ENCODE peak calls at places on chromosome 5, in four cellular contexts. One of them, this sample, is unnamed.

GRCh38 chr5:157479166-157479565 is 19.2 kb downstream of the NIPAL4 start:
- DNase-seq in K562: no peak
- DNase-seq in HepG2: no peak
- DNase-seq in WTC11: no peak
- DNase-seq in this sample: no peak

GRCh38 chr5:29930316-29930715 is 1263.2 kb upstream of the CDH6 start:
- DNase-seq in K562: no peak
- DNase-seq in HepG2: no peak
- DNase-seq in WTC11: no peak
- DNase-seq in this sample: no peak

GRCh38 chr5:96569770-96570169 is 92.4 kb upstream of the CAST start:
- DNase-seq in K562: no peak
- DNase-seq in HepG2: no peak
- DNase-seq in WTC11: no peak
- DNase-seq in this sample: no peak

GRCh38 chr5:121171834-121172233 is 679.8 kb upstream of the FTMT start:
- DNase-seq in K562: no peak
- DNase-seq in HepG2: no peak
- DNase-seq in WTC11: no peak
- DNase-seq in this sample: no peak

GRCh38 chr5:150567031-150567680 is 59.2 kb downstream of the NDST1 start:
- DNase-seq in K562: no peak
- DNase-seq in HepG2: no peak
- DNase-seq in WTC11: no peak
- DNase-seq in this sample: no peak

GRCh38 chr5:93279292-93279974 is 301.6 kb downstream of the NR2F1-AS1 start:
- DNase-seq in K562: no peak
- DNase-seq in HepG2: no peak
- DNase-seq in WTC11: no peak
- DNase-seq in this sample: peak

GRCh38 chr5:540215-541147 is 16.2 kb upstream of the SLC9A3 start:
- DNase-seq in K562: no peak
- DNase-seq in HepG2: no peak
- DNase-seq in WTC11: peak
- DNase-seq in this sample: no peak

GRCh38 chr5:128566170-128566569 is 28.1 kb upstream of the FBN2 start:
- DNase-seq in K562: no peak
- DNase-seq in HepG2: no peak
- DNase-seq in WTC11: no peak
- DNase-seq in this sample: no peak

GRCh38 chr5:119808474-119808873 is 179.1 kb downstream of the FAM170A start:
- DNase-seq in K562: no peak
- DNase-seq in HepG2: peak
- DNase-seq in WTC11: no peak
- DNase-seq in this sample: no peak

GRCh38 chr5:2904956-2905355 is 153.5 kb upstream of the IRX2 start:
- DNase-seq in K562: no peak
- DNase-seq in HepG2: no peak
- DNase-seq in WTC11: no peak
- DNase-seq in this sample: no peak

GRCh38 chr5:125559296-125559695 is 812.9 kb upstream of the ZNF608 start:
- DNase-seq in K562: no peak
- DNase-seq in HepG2: no peak
- DNase-seq in WTC11: no peak
- DNase-seq in this sample: no peak

GRCh38 chr5:96329886-96330531 is 103.0 kb downstream of the PCSK1 start:
- DNase-seq in K562: no peak
- DNase-seq in HepG2: no peak
- DNase-seq in WTC11: no peak
- DNase-seq in this sample: no peak

GRCh38 chr5:100566382-100567141 is 31.4 kb downstream of the FAM174A start:
- DNase-seq in K562: no peak
- DNase-seq in HepG2: no peak
- DNase-seq in WTC11: no peak
- DNase-seq in this sample: no peak

GRCh38 chr5:154228696-154229095 is 38.2 kb downstream of the GALNT10 start:
- DNase-seq in K562: no peak
- DNase-seq in HepG2: no peak
- DNase-seq in WTC11: no peak
- DNase-seq in this sample: no peak

GRCh38 chr5:168916266-168916665 is 337.1 kb upstream of the PANK3 start:
- DNase-seq in K562: no peak
- DNase-seq in HepG2: no peak
- DNase-seq in WTC11: peak
- DNase-seq in this sample: no peak

GRCh38 chr5:62312674-62313073 is 6.7 kb downstream of the KIF2A start:
- DNase-seq in K562: no peak
- DNase-seq in HepG2: no peak
- DNase-seq in WTC11: no peak
- DNase-seq in this sample: no peak

GRCh38 chr5:18329346-18329745 is 695.1 kb downstream of the TAF11L14 start:
- DNase-seq in K562: no peak
- DNase-seq in HepG2: no peak
- DNase-seq in WTC11: no peak
- DNase-seq in this sample: no peak

GRCh38 chr5:82467006-82467561 is 188.9 kb upstream of the RPS23 start:
- DNase-seq in K562: no peak
- DNase-seq in HepG2: no peak
- DNase-seq in WTC11: no peak
- DNase-seq in this sample: no peak

GRCh38 chr5:109352475-109352874 is 57.3 kb downstream of the PJA2 start:
- DNase-seq in K562: no peak
- DNase-seq in HepG2: no peak
- DNase-seq in WTC11: no peak
- DNase-seq in this sample: no peak

GRCh38 chr5:136420168-136420916 is 55.0 kb upstream of the TRPC7 start:
- DNase-seq in K562: no peak
- DNase-seq in HepG2: no peak
- DNase-seq in WTC11: no peak
- DNase-seq in this sample: peak

GRCh38 chr5:141874262-141874964 is 3.8 kb downstream of the PCDH1 start:
- DNase-seq in K562: no peak
- DNase-seq in HepG2: peak
- DNase-seq in WTC11: no peak
- DNase-seq in this sample: no peak
- TF ChIP-seq ELF4 in K562: no peak
- TF ChIP-seq ELF4 in HepG2: no peak
- TF ChIP-seq ELF4 in WTC11: no peak
- TF ChIP-seq ELF4 in this sample: no peak

DNA sequence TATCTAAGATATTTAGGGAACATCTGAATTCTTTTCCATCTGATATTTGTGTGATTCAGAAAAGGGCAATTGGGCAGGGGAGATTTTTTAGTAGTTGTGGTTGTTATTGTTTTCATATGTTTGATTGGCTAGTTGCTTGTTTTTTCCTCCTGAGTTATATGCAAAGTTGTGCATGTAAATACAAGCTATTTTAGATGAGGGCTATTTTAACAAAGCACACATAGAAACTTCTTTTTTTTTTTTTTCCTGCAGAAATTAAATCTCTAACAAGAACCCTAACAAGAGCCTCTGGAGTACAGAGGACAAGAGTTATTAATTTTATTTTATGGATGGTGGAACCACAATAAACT is 559.1 kb downstream of the CETN3 start:
- DNase-seq in K562: no peak
- DNase-seq in HepG2: no peak
- DNase-seq in WTC11: no peak
- DNase-seq in this sample: no peak
- TF ChIP-seq ELF4 in K562: no peak
- TF ChIP-seq ELF4 in HepG2: no peak
- TF ChIP-seq ELF4 in WTC11: no peak
- TF ChIP-seq ELF4 in this sample: no peak

GRCh38 chr5:55226934-55227737 is at the start of gene MCIDAS:
- DNase-seq in K562: peak
- DNase-seq in HepG2: no peak
- DNase-seq in WTC11: peak
- DNase-seq in this sample: peak
- TF ChIP-seq ELF4 in K562: no peak
- TF ChIP-seq ELF4 in HepG2: no peak
- TF ChIP-seq ELF4 in WTC11: no peak
- TF ChIP-seq ELF4 in this sample: no peak

DNA sequence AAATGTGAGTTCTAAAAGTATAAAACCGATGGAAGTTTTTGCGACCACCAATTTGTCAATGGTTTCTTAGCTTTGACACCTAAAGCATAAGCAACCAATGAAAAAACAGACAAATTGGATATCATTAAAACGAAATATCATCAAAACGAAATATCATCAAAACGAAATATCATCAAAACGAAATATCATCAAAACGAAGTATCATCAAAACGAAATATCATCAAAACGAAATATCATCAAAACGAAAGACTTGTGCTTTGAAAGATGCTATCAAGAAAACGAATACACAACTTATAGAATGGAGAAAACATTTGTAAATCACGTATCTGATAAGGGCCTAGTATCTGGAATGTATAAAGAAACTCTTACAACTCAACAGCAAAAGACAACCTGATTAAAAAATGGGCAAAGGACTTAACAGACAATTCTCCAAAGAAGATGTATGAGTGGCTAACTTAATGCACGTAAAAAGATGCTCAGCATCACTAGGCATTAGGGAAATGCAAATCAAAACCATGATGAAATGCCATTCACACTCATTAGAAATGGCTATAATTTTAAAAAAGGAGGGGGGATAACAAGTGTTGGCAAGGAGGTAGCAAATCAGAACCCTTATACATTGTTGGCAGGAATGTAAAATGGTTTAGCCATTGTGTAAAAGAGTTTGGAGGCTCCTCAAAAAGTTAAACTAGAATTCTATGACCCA is 29.4 kb upstream of the TBC1D9B start:
- DNase-seq in K562: no peak
- DNase-seq in HepG2: no peak
- DNase-seq in WTC11: no peak
- DNase-seq in this sample: no peak
- TF ChIP-seq ELF4 in K562: no peak
- TF ChIP-seq ELF4 in HepG2: no peak
- TF ChIP-seq ELF4 in WTC11: no peak
- TF ChIP-seq ELF4 in this sample: no peak

DNA sequence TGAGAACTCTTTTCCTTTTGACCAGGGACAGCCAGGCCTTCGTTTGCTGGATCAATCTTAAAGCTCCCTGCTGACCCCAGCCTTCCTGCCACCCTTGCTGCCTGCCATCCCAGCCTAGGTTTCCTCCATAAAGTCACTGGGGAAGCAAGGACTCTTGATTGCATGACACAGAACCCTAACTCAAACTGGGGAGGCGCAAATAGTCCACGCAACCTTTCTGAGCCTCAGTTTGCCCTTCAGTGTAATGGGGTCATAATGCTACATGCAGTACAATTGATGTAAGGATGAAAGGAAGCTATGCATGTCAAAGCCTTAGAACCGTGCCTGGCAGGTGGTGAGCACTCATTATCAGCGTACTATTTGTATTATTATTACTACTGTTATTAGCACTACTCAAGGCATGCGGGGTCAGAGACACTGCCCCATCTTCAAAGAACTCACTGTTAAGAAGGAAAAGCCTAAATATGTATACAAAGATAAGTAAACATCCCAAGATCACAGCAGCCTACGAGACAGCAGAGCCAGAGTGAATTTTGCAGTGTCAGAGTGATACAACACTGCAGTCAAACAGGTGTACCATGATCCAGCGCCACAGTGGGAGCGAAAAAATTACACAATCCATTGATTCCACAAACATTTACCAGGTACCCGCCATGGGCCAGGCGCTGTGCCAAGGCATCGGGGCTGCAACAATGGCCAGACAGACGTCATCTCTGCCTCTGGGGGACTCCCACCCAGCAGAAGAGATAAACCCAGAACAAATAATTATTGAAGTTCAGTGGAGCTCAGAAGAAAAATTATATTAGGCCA is 16.9 kb upstream of the CPLX2 start:
- DNase-seq in K562: no peak
- DNase-seq in HepG2: peak
- DNase-seq in WTC11: no peak
- DNase-seq in this sample: no peak
- TF ChIP-seq ELF4 in K562: no peak
- TF ChIP-seq ELF4 in HepG2: no peak
- TF ChIP-seq ELF4 in WTC11: no peak
- TF ChIP-seq ELF4 in this sample: no peak

GRCh38 chr5:133827830-133828229 is 140.6 kb downstream of the C5orf15 start:
- DNase-seq in K562: no peak
- DNase-seq in HepG2: no peak
- DNase-seq in WTC11: no peak
- DNase-seq in this sample: no peak

GRCh38 chr5:133824661-133825254 is 143.7 kb downstream of the C5orf15 start:
- DNase-seq in K562: no peak
- DNase-seq in HepG2: no peak
- DNase-seq in WTC11: no peak
- DNase-seq in this sample: no peak

GRCh38 chr5:133828727-133829126 is 139.7 kb downstream of the C5orf15 start:
- DNase-seq in K562: no peak
- DNase-seq in HepG2: no peak
- DNase-seq in WTC11: no peak
- DNase-seq in this sample: no peak

GRCh38 chr5:133827001-133827400 is 141.4 kb downstream of the C5orf15 start:
- DNase-seq in K562: no peak
- DNase-seq in HepG2: no peak
- DNase-seq in WTC11: no peak
- DNase-seq in this sample: no peak

DNA sequence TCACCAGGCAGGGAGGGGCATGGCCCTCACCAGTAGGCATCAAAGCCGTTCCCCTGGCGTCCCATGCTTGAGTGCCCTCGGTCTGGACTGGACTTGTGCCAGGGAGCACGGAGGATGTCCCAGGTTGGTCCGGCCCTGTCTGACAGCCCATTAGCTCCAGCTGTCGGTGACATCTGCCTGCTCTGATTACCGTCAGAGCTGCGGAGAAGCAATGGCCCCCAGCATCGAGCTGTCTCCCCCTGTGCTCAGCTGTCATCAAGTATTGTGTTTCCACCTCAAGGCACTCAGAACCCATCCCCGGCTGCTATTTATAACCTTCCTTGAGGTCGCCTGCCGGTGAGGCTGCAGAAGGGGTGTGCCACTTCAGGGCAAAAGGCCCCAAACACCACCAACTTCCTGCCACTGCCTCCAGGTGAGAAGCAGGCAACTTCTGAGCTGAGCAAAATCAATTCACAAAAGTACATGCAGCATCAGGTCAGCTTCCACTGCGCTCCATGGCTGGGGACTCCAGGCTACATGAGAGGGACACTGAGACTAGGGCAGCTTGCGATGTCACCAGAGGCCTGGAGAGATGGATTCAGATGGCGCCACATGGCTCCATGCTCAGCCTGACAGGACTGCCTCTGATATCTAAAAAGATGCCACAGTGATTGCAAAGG is 142.7 kb downstream of the C5orf15 start:
- DNase-seq in K562: no peak
- DNase-seq in HepG2: no peak
- DNase-seq in WTC11: no peak
- DNase-seq in this sample: no peak
- TF ChIP-seq ELF4 in K562: no peak
- TF ChIP-seq ELF4 in HepG2: no peak
- TF ChIP-seq ELF4 in WTC11: no peak
- TF ChIP-seq ELF4 in this sample: no peak

GRCh38 chr5:102591650-102592049 is 92.8 kb upstream of the SLCO6A1 start:
- DNase-seq in K562: no peak
- DNase-seq in HepG2: no peak
- DNase-seq in WTC11: no peak
- DNase-seq in this sample: no peak
- TF ChIP-seq ELF4 in K562: no peak
- TF ChIP-seq ELF4 in HepG2: no peak
- TF ChIP-seq ELF4 in WTC11: no peak
- TF ChIP-seq ELF4 in this sample: no peak

This sample was measured in HEK293T.